ENCODE peak calls at places on chromosomes 1 and 21, in six cellular contexts. One of them, this sample, is unnamed. For H3K4me1, the result is how much of the 10 kb centered on the place peaks cover.

GRCh38 chr1:23751050-23751814 is 8.0 kb downstream of the ELOA start:
- DNase-seq in spleen: no peak
- DNase-seq in thyroid gland: peak
- DNase-seq in HCT116: peak
- DNase-seq in heart left ventricle: no peak
- DNase-seq in stomach: peak
- DNase-seq in this sample: peak

GRCh38 chr1:8880068-8880676 is 1.7 kb upstream of the ENO1 start:
- DNase-seq in HCT116: no peak
- DNase-seq in stomach: peak
- DNase-seq in thyroid gland: peak
- DNase-seq in spleen: no peak
- DNase-seq in heart left ventricle: no peak
- DNase-seq in this sample: peak

GRCh38 chr1:209086486-209087192 is 496.9 kb upstream of the CAMK1G start:
- DNase-seq in heart left ventricle: no peak
- DNase-seq in stomach: no peak
- DNase-seq in spleen: no peak
- DNase-seq in thyroid gland: peak
- DNase-seq in HCT116: no peak
- DNase-seq in this sample: no peak

GRCh38 chr1:157274698-157275534 is 136.7 kb upstream of the ETV3 start:
- DNase-seq in thyroid gland: no peak
- DNase-seq in stomach: no peak
- DNase-seq in HCT116: no peak
- DNase-seq in spleen: no peak
- DNase-seq in heart left ventricle: no peak
- DNase-seq in this sample: no peak

GRCh38 chr21:39610705-39611104 is 2.0 kb upstream of the B3GALT5 start:
- DNase-seq in thyroid gland: no peak
- DNase-seq in heart left ventricle: no peak
- DNase-seq in HCT116: no peak
- DNase-seq in spleen: no peak
- DNase-seq in stomach: no peak
- DNase-seq in this sample: no peak

GRCh38 chr1:13469343-13469742 is 44.5 kb downstream of the LRRC38 start:
- DNase-seq in heart left ventricle: peak
- DNase-seq in spleen: no peak
- DNase-seq in stomach: no peak
- DNase-seq in HCT116: no peak
- DNase-seq in thyroid gland: no peak
- DNase-seq in this sample: peak

GRCh38 chr1:18667333-18667732 is 36.7 kb downstream of the PAX7 start:
- DNase-seq in stomach: no peak
- DNase-seq in spleen: no peak
- DNase-seq in thyroid gland: no peak
- DNase-seq in HCT116: no peak
- DNase-seq in heart left ventricle: no peak
- DNase-seq in this sample: no peak

GRCh38 chr1:162276493-162276892 is 100.2 kb downstream of the SPATA46 start:
- DNase-seq in stomach: no peak
- DNase-seq in heart left ventricle: no peak
- DNase-seq in thyroid gland: no peak
- DNase-seq in spleen: no peak
- DNase-seq in HCT116: peak
- DNase-seq in this sample: no peak

GRCh38 chr1:19029191-19030085 is 73.0 kb upstream of the IFFO2 start:
- DNase-seq in heart left ventricle: no peak
- DNase-seq in HCT116: no peak
- DNase-seq in stomach: no peak
- DNase-seq in spleen: no peak
- DNase-seq in thyroid gland: no peak
- DNase-seq in this sample: peak

GRCh38 chr1:99122039-99122438 is 117.4 kb upstream of the PLPPR5 start:
- DNase-seq in spleen: no peak
- DNase-seq in heart left ventricle: no peak
- DNase-seq in HCT116: no peak
- DNase-seq in thyroid gland: no peak
- DNase-seq in stomach: no peak
- DNase-seq in this sample: no peak

GRCh38 chr1:183164963-183165362 is 21.1 kb upstream of the LAMC2 start:
- DNase-seq in HCT116: no peak
- DNase-seq in thyroid gland: peak
- DNase-seq in stomach: no peak
- DNase-seq in heart left ventricle: no peak
- DNase-seq in spleen: no peak
- DNase-seq in this sample: no peak

GRCh38 chr1:66346873-66347272 is 187.1 kb upstream of the SGIP1 start:
- DNase-seq in HCT116: no peak
- DNase-seq in spleen: no peak
- DNase-seq in stomach: no peak
- DNase-seq in thyroid gland: no peak
- DNase-seq in heart left ventricle: no peak
- DNase-seq in this sample: no peak

GRCh38 chr1:1203561-1204424 is 2.6 kb downstream of the TNFRSF18 start:
- DNase-seq in heart left ventricle: peak
- DNase-seq in spleen: peak
- DNase-seq in stomach: no peak
- DNase-seq in HCT116: no peak
- DNase-seq in thyroid gland: no peak
- DNase-seq in this sample: no peak

GRCh38 chr1:6858586-6858985 is 73.3 kb downstream of the CAMTA1 start:
- DNase-seq in thyroid gland: no peak
- DNase-seq in heart left ventricle: no peak
- DNase-seq in HCT116: no peak
- DNase-seq in stomach: no peak
- DNase-seq in spleen: no peak
- DNase-seq in this sample: no peak

GRCh38 chr1:109792056-109792831 is 28.5 kb upstream of the EPS8L3 start:
- DNase-seq in stomach: peak
- DNase-seq in spleen: no peak
- DNase-seq in HCT116: no peak
- DNase-seq in heart left ventricle: peak
- DNase-seq in thyroid gland: peak
- DNase-seq in this sample: peak

GRCh38 chr1:187261637-187262036 is 432.9 kb downstream of the PLA2G4A start:
- DNase-seq in HCT116: no peak
- DNase-seq in stomach: no peak
- DNase-seq in heart left ventricle: no peak
- DNase-seq in spleen: no peak
- DNase-seq in thyroid gland: no peak
- DNase-seq in this sample: no peak

GRCh38 chr1:177305040-177306018 is 134.6 kb downstream of the BRINP2 start:
- DNase-seq in thyroid gland: no peak
- DNase-seq in HCT116: no peak
- DNase-seq in heart left ventricle: no peak
- DNase-seq in stomach: no peak
- DNase-seq in spleen: no peak
- DNase-seq in this sample: no peak

GRCh38 chr21:27725916-27726315 is 759.0 kb upstream of the ADAMTS5 start:
- DNase-seq in thyroid gland: no peak
- DNase-seq in spleen: no peak
- DNase-seq in heart left ventricle: no peak
- DNase-seq in stomach: no peak
- DNase-seq in HCT116: no peak
- DNase-seq in this sample: no peak

GRCh38 chr1:158506369-158506987 is 34.5 kb downstream of the OR10R2 start:
- DNase-seq in heart left ventricle: no peak
- DNase-seq in spleen: no peak
- DNase-seq in HCT116: no peak
- DNase-seq in thyroid gland: peak
- DNase-seq in stomach: no peak
- DNase-seq in this sample: peak

GRCh38 chr1:218584418-218585155 is 239.5 kb downstream of the TGFB2 start:
- DNase-seq in heart left ventricle: no peak
- DNase-seq in spleen: no peak
- DNase-seq in HCT116: peak
- DNase-seq in thyroid gland: no peak
- DNase-seq in stomach: no peak
- DNase-seq in this sample: no peak

GRCh38 chr21:35153671-35154070 is 104.6 kb upstream of the RUNX1 start:
- DNase-seq in thyroid gland: no peak
- DNase-seq in stomach: no peak
- DNase-seq in spleen: no peak
- DNase-seq in heart left ventricle: no peak
- DNase-seq in HCT116: no peak
- DNase-seq in this sample: no peak

GRCh38 chr1:121417289-121417955 is 232.6 kb downstream of the SRGAP2C start:
- DNase-seq in spleen: no peak
- DNase-seq in HCT116: no peak
- DNase-seq in heart left ventricle: no peak
- DNase-seq in stomach: no peak
- DNase-seq in thyroid gland: no peak
- DNase-seq in this sample: no peak

GRCh38 chr21:27060190-27060589 is 93.3 kb upstream of the ADAMTS5 start:
- DNase-seq in thyroid gland: no peak
- DNase-seq in spleen: no peak
- DNase-seq in stomach: no peak
- DNase-seq in HCT116: no peak
- DNase-seq in heart left ventricle: no peak
- DNase-seq in this sample: no peak

GRCh38 chr1:36673207-36673606 is 190.5 kb upstream of the CSF3R start:
- DNase-seq in heart left ventricle: no peak
- DNase-seq in thyroid gland: no peak
- DNase-seq in stomach: no peak
- DNase-seq in spleen: no peak
- DNase-seq in HCT116: no peak
- DNase-seq in this sample: no peak

GRCh38 chr1:205456868-205457724 is 1.3 kb upstream of the BLACAT1 start:
- DNase-seq in thyroid gland: peak
- DNase-seq in HCT116: no peak
- DNase-seq in stomach: no peak
- DNase-seq in heart left ventricle: peak
- DNase-seq in spleen: peak
- DNase-seq in this sample: no peak

GRCh38 chr1:201598396-201598795 is 59.5 kb downstream of the NAV1 start:
- DNase-seq in spleen: peak
- DNase-seq in thyroid gland: peak
- DNase-seq in heart left ventricle: no peak
- DNase-seq in HCT116: no peak
- DNase-seq in stomach: no peak
- DNase-seq in this sample: no peak

GRCh38 chr1:201599548-201599947 is 60.6 kb downstream of the NAV1 start:
- DNase-seq in heart left ventricle: no peak
- DNase-seq in stomach: no peak
- DNase-seq in HCT116: no peak
- DNase-seq in thyroid gland: peak
- DNase-seq in spleen: peak
- DNase-seq in this sample: no peak

GRCh38 chr1:201596101-201596868 is 57.4 kb downstream of the NAV1 start:
- DNase-seq in spleen: no peak
- DNase-seq in HCT116: no peak
- DNase-seq in stomach: no peak
- DNase-seq in thyroid gland: no peak
- DNase-seq in heart left ventricle: no peak
- DNase-seq in this sample: no peak

GRCh38 chr1:201597551-201598230 is 58.8 kb downstream of the NAV1 start:
- DNase-seq in spleen: peak
- DNase-seq in HCT116: no peak
- DNase-seq in heart left ventricle: peak
- DNase-seq in stomach: peak
- DNase-seq in thyroid gland: peak
- DNase-seq in this sample: peak

GRCh38 chr1:201598973-201599372 is 60.0 kb downstream of the NAV1 start:
- DNase-seq in thyroid gland: no peak
- DNase-seq in heart left ventricle: no peak
- DNase-seq in stomach: no peak
- DNase-seq in HCT116: no peak
- DNase-seq in spleen: peak
- DNase-seq in this sample: no peak
- H3K4me1 ChIP-seq in thyroid gland: under half
- H3K4me1 ChIP-seq in heart left ventricle: half or more
- H3K4me1 ChIP-seq in stomach: under half
- H3K4me1 ChIP-seq in HCT116: under half
- H3K4me1 ChIP-seq in spleen: under half
- H3K4me1 ChIP-seq in this sample: under half

GRCh38 chr1:41038110-41038509 is 16.6 kb upstream of the SLFNL1 start:
- DNase-seq in heart left ventricle: no peak
- DNase-seq in spleen: no peak
- DNase-seq in HCT116: no peak
- DNase-seq in stomach: no peak
- DNase-seq in thyroid gland: no peak
- DNase-seq in this sample: no peak
- TF ChIP-seq CTCF in heart left ventricle: no peak
- TF ChIP-seq CTCF in spleen: no peak
- TF ChIP-seq CTCF in HCT116: no peak
- TF ChIP-seq CTCF in stomach: peak
- TF ChIP-seq CTCF in thyroid gland: no peak
- TF ChIP-seq CTCF in this sample: no peak

DNA sequence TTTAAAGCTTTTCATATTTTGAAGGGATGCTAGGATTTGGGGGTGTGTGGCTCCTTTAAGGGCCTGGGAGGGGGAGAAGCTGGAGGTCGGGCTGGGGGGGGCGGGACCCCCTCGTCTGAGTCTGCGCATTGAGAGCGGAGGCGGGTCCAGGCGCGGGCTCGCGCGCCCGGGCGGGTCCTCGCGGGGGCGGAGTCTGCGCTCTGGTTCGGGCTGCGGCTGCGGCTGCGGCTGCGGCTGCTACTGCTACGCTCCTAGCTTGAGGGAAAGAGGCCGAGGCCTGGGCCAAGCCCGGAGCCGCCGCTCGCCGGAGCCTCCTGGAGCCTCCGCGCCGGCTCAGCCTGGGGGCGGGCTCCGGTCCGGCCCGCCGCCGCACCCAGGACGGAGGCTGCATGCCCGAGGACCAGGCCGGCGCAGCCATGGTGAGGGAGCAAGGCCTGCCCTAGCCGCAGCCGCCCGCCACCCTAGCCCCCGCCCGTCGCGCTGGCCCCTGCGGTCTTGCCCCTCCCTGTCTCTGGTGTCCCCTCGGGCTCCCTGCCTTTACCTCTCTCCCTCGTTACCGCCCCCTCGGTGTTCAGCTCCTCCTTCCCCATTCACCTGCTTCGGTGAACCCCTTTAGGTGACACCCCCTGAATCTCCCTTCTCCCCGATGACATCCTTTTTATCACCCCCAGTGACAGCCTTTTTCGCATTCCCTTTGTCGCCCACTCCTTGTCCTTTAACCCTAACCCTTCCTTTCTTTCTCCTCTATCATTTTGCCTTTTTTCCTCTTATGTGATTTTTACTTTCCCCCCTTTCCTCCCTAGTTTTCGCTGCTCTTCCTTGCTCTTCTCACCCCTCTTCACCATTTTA is at the start of gene ZYG11B:
- DNase-seq in HCT116: peak
- DNase-seq in thyroid gland: peak
- DNase-seq in stomach: peak
- DNase-seq in heart left ventricle: peak
- DNase-seq in spleen: peak
- DNase-seq in this sample: peak
- TF ChIP-seq POLR2A in HCT116: peak
- TF ChIP-seq POLR2A in thyroid gland: peak
- TF ChIP-seq POLR2A in stomach: no peak
- TF ChIP-seq POLR2A in heart left ventricle: peak
- TF ChIP-seq POLR2A in spleen: no peak
- TF ChIP-seq POLR2A in this sample: peak

DNA sequence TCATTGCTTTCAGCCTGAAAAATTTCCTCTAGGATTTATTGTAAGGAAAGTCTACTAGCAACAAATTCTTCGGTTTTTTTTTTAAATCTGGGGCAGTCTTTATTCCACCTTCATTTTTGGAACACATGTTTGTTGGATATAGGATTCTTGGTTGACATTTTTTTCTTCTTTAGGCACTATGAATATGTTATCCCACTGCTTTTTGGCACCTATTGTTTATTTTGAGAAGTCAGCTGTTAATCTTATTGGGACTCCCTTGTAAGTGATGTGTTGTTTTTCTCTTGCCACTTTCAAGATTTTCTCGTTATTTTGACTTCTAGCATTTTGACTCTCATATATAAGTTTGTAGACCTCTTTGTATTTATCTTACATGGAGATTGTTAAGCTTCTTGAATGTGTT is 99.3 kb downstream of the NPHS2 start:
- DNase-seq in HCT116: no peak
- DNase-seq in spleen: no peak
- DNase-seq in stomach: no peak
- DNase-seq in thyroid gland: no peak
- DNase-seq in heart left ventricle: no peak
- DNase-seq in this sample: no peak
- H3K4me1 ChIP-seq in HCT116: under half
- H3K4me1 ChIP-seq in spleen: under half
- H3K4me1 ChIP-seq in stomach: under half
- H3K4me1 ChIP-seq in thyroid gland: under half
- H3K4me1 ChIP-seq in heart left ventricle: under half
- H3K4me1 ChIP-seq in this sample: under half

This sample was measured in adrenal gland.